ENCODE peak calls at places on chromosomes 13 and 19, in ten cellular contexts. M is astrocyte of the spinal cord, R is dorsolateral prefrontal cortex, A is IMR-90, V is aorta, J is iPS DF 6.9, B is GM23338, D is cardiac fibroblast, F is left ventricle myocardium inferior, L is kidney epithelial cell. T is an unnamed sample.

GRCh38 chr13:75656590-75656989 is 20.5 kb downstream of the LMO7 start:
- DNase-seq in M (peak), R (no peak), A (peak), V (no peak), J (no peak), B (no peak), D (peak), F (no peak), L (no peak), T (peak)

GRCh38 chr13:38045278-38046048 is 175.9 kb upstream of the TRPC4 start:
- DNase-seq in M (peak), R (no peak), A (peak), V (no peak), J (peak), B (peak), D (peak), F (no peak), L (no peak), T (no peak)

GRCh38 chr13:20043207-20043925 is 84.8 kb downstream of the ZMYM2 start:
- DNase-seq in M (no peak), R (no peak), A (no peak), V (no peak), J (no peak), B (no peak), D (no peak), F (no peak), L (no peak), T (no peak)

GRCh38 chr19:15479391-15480345 is at the start of gene PGLYRP2:
- DNase-seq in M (no peak), R (peak), A (no peak), V (no peak), J (no peak), B (peak), D (no peak), F (no peak), L (no peak), T (no peak)

GRCh38 chr13:41384749-41385503 is 72.4 kb upstream of the RGCC start:
- DNase-seq in M (peak), R (no peak), A (peak), V (no peak), J (no peak), B (peak), D (peak), F (no peak), L (no peak), T (no peak)

GRCh38 chr13:30802953-30803478 is 67.7 kb downstream of the ALOX5AP start:
- DNase-seq in M (peak), R (peak), A (peak), V (peak), J (peak), B (peak), D (peak), F (peak), L (no peak), T (peak)

GRCh38 chr19:11860721-11861120 is 12.2 kb downstream of the ZNF439 start:
- DNase-seq in M (no peak), R (no peak), A (no peak), V (no peak), J (no peak), B (no peak), D (no peak), F (no peak), L (no peak), T (no peak)

GRCh38 chr13:114194853-114195252 is 15.8 kb downstream of the CFAP97D2 start:
- DNase-seq in M (no peak), R (no peak), A (no peak), V (no peak), J (no peak), B (no peak), D (no peak), F (no peak), L (no peak), T (no peak)

GRCh38 chr13:43865892-43866291 is 13.6 kb downstream of the CCDC122 start:
- DNase-seq in M (peak), R (no peak), A (peak), V (no peak), J (no peak), B (no peak), D (peak), F (no peak), L (peak), T (peak)

GRCh38 chr13:20988033-20988908 is 73.1 kb downstream of the LATS2 start:
- DNase-seq in M (no peak), R (no peak), A (no peak), V (no peak), J (no peak), B (no peak), D (no peak), F (no peak), L (no peak), T (no peak)

GRCh38 chr13:27321619-27322385 is 51.2 kb downstream of the RASL11A start:
- DNase-seq in M (no peak), R (no peak), A (no peak), V (no peak), J (no peak), B (peak), D (no peak), F (no peak), L (no peak), T (no peak)

GRCh38 chr13:109595466-109595865 is 190.9 kb downstream of the IRS2 start:
- DNase-seq in M (no peak), R (no peak), A (no peak), V (no peak), J (no peak), B (no peak), D (peak), F (no peak), L (no peak), T (no peak)

GRCh38 chr19:9885077-9885552 is 50.0 kb downstream of the PIN1 start:
- DNase-seq in M (no peak), R (peak), A (peak), V (peak), J (no peak), B (peak), D (peak), F (peak), L (no peak), T (peak)

GRCh38 chr13:100533588-100534041 is 55.0 kb downstream of the GGACT start:
- DNase-seq in M (no peak), R (no peak), A (no peak), V (no peak), J (no peak), B (no peak), D (no peak), F (no peak), L (no peak), T (no peak)

GRCh38 chr19:55487884-55488687 is at the start of gene SSC5D:
- DNase-seq in M (peak), R (no peak), A (peak), V (peak), J (no peak), B (peak), D (peak), F (no peak), L (no peak), T (peak)
- H3K4me3 ChIP-seq in M (peak), R (no peak), A (peak), V (no peak), J (peak), B (peak), D (peak), F (peak), L (no peak), T (peak)

DNA sequence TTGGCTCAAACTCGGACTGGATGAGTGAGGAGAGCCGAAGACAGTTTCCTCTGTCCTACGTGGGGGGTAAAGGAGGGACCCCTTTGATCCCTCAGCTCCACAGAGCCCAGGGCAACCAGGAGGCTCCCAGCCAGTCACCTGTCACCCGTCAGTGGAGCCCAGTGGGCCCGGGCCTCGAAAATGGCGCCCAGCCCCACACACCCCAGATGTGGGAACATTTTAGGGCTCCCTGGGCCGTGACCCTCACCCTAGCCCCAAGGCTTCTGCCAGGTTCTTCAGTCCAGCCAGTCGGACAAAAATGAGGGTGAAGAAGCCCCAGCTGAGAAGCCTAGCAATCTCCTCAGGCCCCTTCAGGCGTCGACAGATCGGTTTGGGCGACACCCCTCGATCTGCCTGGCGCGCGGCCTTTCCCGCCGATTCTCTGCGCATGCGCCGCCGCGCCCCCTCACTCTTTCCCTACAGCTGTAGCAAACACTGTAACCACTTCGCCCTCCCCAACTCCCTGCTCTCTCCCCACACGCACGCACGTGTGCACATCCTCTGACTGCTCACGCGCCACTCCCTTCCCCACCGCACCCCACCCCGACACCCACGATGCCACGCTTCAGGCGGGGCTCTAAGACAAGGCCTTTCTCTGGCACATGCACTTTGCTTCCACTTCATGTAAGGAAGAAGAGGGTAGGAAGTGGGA is at the start of gene SLC6A16:
- DNase-seq in M (no peak), R (no peak), A (no peak), V (no peak), J (no peak), B (no peak), D (no peak), F (no peak), L (no peak), T (no peak)
- H3K4me3 ChIP-seq in M (no peak), R (no peak), A (no peak), V (no peak), J (no peak), B (no peak), D (no peak), F (no peak), L (no peak), T (no peak)

DNA sequence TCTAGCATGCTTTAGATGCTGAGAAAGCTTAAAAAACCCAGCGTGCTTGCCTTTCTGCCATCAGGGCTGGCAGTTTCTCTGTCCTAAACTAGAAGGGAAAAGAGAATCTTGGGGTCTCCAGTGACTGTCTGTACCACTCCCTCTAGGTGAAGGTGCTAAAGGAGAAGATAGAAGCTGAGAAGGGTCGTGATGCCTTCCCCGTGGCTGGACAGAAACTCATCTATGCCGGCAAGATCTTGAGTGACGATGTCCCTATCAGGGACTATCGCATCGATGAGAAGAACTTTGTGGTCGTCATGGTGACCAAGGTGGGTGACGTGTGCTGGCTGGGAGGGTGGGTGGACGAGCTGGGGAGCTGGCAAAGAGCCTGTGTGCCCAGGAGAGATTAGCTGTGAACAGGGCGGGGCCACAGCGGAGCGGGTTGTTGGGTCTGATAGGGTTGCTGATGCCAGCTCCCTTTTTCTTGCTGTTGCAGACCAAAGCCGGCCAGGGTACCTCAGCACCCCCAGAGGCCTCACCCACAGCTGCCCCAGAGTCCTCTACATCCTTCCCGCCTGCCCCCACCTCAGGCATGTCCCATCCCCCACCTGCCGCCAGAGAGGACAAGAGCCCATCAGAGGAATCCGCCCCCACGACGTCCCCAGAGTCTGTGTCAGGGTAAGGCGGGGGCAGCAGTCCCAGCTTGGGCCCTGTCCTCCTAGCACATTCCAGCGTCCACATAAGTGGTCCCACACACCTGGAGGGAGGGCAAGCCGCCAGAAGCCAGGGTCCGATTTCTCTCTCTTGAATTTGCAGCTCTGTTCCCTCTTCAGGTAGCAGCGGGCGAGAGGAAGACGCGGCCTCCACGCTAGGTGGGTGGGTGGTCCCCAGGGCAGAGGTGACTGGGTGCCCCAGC is 2.3 kb downstream of the RAD23A start:
- DNase-seq in M (no peak), R (no peak), A (no peak), V (no peak), J (no peak), B (no peak), D (no peak), F (no peak), L (no peak), T (no peak)
- H3K4me3 ChIP-seq in M (no peak), R (no peak), A (no peak), V (no peak), J (no peak), B (no peak), D (no peak), F (no peak), L (no peak), T (no peak)

GRCh38 chr13:112457081-112457480 is 80.9 kb downstream of the SPACA7 start:
- DNase-seq in M (no peak), R (no peak), A (no peak), V (no peak), J (no peak), B (no peak), D (no peak), F (no peak), L (no peak), T (no peak)
- H3K4me3 ChIP-seq in M (no peak), R (no peak), A (no peak), V (no peak), J (no peak), B (no peak), D (no peak), F (no peak), L (no peak), T (no peak)

DNA sequence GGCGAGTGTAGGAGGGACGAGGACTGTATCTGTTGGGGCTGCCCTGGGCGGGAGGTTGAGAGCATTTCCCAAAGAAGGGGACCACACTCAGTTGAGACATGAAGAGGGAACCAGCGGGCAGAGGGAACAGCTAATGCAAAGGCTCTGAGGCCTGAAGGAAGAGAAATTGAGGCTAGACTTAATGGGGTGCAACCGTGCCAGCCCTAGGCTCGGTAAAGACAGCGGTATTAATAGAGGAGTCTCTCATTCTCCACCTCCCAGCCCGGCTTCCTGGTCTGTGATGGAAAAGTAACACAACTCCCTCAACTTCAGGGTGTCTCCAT is 1.2 kb downstream of the MPV17L2 start:
- DNase-seq in M (no peak), R (no peak), A (no peak), V (no peak), J (no peak), B (no peak), D (no peak), F (no peak), L (no peak), T (no peak)
- H3K4me3 ChIP-seq in M (peak), R (peak), A (peak), V (no peak), J (peak), B (peak), D (peak), F (peak), L (peak), T (peak)

GRCh38 chr19:6906559-6906958 is 19.2 kb downstream of the ADGRE1 start:
- DNase-seq in M (no peak), R (no peak), A (no peak), V (no peak), J (no peak), B (no peak), D (no peak), F (no peak), L (no peak), T (no peak)

DNA sequence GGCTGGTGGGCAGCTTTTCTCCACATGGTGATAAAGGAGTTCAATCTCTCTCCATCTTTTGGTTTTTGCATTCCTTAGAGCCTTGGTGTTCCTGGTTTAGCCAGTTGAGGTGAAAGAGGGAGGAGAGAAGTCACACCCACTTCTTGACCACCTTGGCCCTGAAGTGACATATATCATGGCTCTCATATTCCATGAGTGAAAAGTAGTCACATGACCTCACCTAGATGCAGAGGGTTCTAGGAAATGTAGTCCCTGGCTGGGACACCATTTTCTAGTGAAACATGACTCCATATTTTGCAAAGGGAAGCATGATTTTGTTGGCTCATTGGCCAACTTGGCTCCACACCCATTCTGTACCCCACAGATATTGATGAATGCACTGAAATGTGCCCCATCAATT is 16.1 kb downstream of the ADGRE1 start:
- DNase-seq in M (no peak), R (no peak), A (no peak), V (no peak), J (no peak), B (no peak), D (no peak), F (no peak), L (no peak), T (no peak)
- H3K4me3 ChIP-seq in M (no peak), R (no peak), A (no peak), V (no peak), J (no peak), B (no peak), D (no peak), F (no peak), L (no peak), T (no peak)

GRCh38 chr19:36668646-36669045 is 2.0 kb upstream of the ZNF461 start:
- DNase-seq in M (no peak), R (no peak), A (no peak), V (no peak), J (no peak), B (no peak), D (no peak), F (no peak), L (no peak), T (no peak)

GRCh38 chr19:36665832-36666231 is 805 bp downstream of the ZNF461 start:
- DNase-seq in M (no peak), R (no peak), A (no peak), V (no peak), J (no peak), B (no peak), D (no peak), F (no peak), L (no peak), T (no peak)
- H3K4me3 ChIP-seq in M (peak), R (peak), A (peak), V (no peak), J (peak), B (peak), D (peak), F (peak), L (peak), T (peak)